ENCODE peak calls at places on chromosomes 2 and 18, in six cellular contexts. One of them, this sample, is unnamed.

GRCh38 chr18:46360102-46360699 is 256.0 kb downstream of the HAUS1 start:
- DNase-seq in HCT116: no peak
- DNase-seq in K562: no peak
- DNase-seq in GM12878: no peak
- DNase-seq in SK-N-SH: no peak
- DNase-seq in H1: no peak
- DNase-seq in this sample: no peak

GRCh38 chr2:141554810-141555209 is 576.0 kb downstream of the LRP1B start:
- DNase-seq in HCT116: peak; percentile 34
- DNase-seq in K562: no peak
- DNase-seq in GM12878: no peak
- DNase-seq in SK-N-SH: peak; percentile 7
- DNase-seq in H1: no peak
- DNase-seq in this sample: peak; percentile 1

GRCh38 chr2:16068233-16068940 is 128.0 kb downstream of the MYCN start:
- DNase-seq in HCT116: no peak
- DNase-seq in K562: no peak
- DNase-seq in GM12878: no peak
- DNase-seq in SK-N-SH: peak; percentile 33
- DNase-seq in H1: no peak
- DNase-seq in this sample: no peak

GRCh38 chr2:191913796-191914195 is 66.9 kb upstream of the CAVIN2 start:
- DNase-seq in HCT116: no peak
- DNase-seq in K562: no peak
- DNase-seq in GM12878: no peak
- DNase-seq in SK-N-SH: no peak
- DNase-seq in H1: no peak
- DNase-seq in this sample: no peak

GRCh38 chr18:24678626-24679025 is 218.2 kb downstream of the HRH4 start:
- DNase-seq in HCT116: no peak
- DNase-seq in K562: no peak
- DNase-seq in GM12878: no peak
- DNase-seq in SK-N-SH: no peak
- DNase-seq in H1: no peak
- DNase-seq in this sample: no peak

GRCh38 chr18:59318460-59318859 is at the start of gene CPLX4:
- DNase-seq in HCT116: no peak
- DNase-seq in K562: no peak
- DNase-seq in GM12878: no peak
- DNase-seq in SK-N-SH: no peak
- DNase-seq in H1: no peak
- DNase-seq in this sample: no peak

GRCh38 chr2:241639385-241639784 is 1.9 kb downstream of the ATG4B start:
- DNase-seq in HCT116: no peak
- DNase-seq in K562: no peak
- DNase-seq in GM12878: no peak
- DNase-seq in SK-N-SH: no peak
- DNase-seq in H1: no peak
- DNase-seq in this sample: no peak

GRCh38 chr2:216294305-216294704 is 78.0 kb downstream of the MARCHF4 start:
- DNase-seq in HCT116: no peak
- DNase-seq in K562: no peak
- DNase-seq in GM12878: no peak
- DNase-seq in SK-N-SH: no peak
- DNase-seq in H1: no peak
- DNase-seq in this sample: peak; percentile 41

GRCh38 chr2:43230981-43231827 is 4.8 kb upstream of the ZFP36L2 start:
- DNase-seq in HCT116: no peak
- DNase-seq in K562: no peak
- DNase-seq in GM12878: no peak
- DNase-seq in SK-N-SH: no peak
- DNase-seq in H1: no peak
- DNase-seq in this sample: no peak

GRCh38 chr2:216339456-216340279 is 32.6 kb downstream of the MARCHF4 start:
- DNase-seq in HCT116: no peak
- DNase-seq in K562: no peak
- DNase-seq in GM12878: no peak
- DNase-seq in SK-N-SH: peak; percentile 59
- DNase-seq in H1: no peak
- DNase-seq in this sample: no peak

GRCh38 chr2:229414631-229415030 is 143.5 kb upstream of the PID1 start:
- DNase-seq in HCT116: no peak
- DNase-seq in K562: no peak
- DNase-seq in GM12878: no peak
- DNase-seq in SK-N-SH: no peak
- DNase-seq in H1: no peak
- DNase-seq in this sample: no peak

GRCh38 chr2:207750315-207750714 is 19.4 kb downstream of the FZD5 start:
- DNase-seq in HCT116: no peak
- DNase-seq in K562: no peak
- DNase-seq in GM12878: no peak
- DNase-seq in SK-N-SH: no peak
- DNase-seq in H1: no peak
- DNase-seq in this sample: no peak

GRCh38 chr18:22124970-22125369 is 44.4 kb upstream of the GATA6 start:
- DNase-seq in HCT116: no peak
- DNase-seq in K562: no peak
- DNase-seq in GM12878: no peak
- DNase-seq in SK-N-SH: no peak
- DNase-seq in H1: no peak
- DNase-seq in this sample: no peak

GRCh38 chr2:104447831-104448434 is 406.0 kb upstream of the POU3F3 start:
- DNase-seq in HCT116: no peak
- DNase-seq in K562: no peak
- DNase-seq in GM12878: no peak
- DNase-seq in SK-N-SH: no peak
- DNase-seq in H1: no peak
- DNase-seq in this sample: no peak
- TF ChIP-seq JUND in HCT116: no peak
- TF ChIP-seq JUND in K562: no peak
- TF ChIP-seq JUND in GM12878: no peak
- TF ChIP-seq JUND in SK-N-SH: no peak
- TF ChIP-seq JUND in H1: no peak
- TF ChIP-seq JUND in this sample: no peak

DNA sequence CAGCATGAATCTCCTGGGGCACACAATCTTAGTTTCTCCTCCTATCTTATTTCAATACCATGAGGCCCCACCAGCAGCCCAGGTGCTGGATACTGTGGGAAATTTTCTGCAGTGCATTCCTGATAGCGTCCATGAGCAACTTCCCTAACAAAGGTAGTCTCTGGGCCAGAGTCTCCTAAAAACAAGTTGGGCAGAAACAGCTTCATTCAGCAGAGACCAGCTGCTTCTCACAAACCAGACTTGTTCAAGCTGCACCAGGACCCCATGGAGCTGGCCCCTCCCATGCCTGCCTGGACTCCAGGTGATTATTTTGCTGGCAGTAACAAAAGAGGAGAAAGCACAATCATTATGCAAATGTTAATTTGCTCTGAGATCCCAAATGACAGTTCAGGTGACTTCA is 31.4 kb downstream of the MYO5B start:
- DNase-seq in HCT116: no peak
- DNase-seq in K562: no peak
- DNase-seq in GM12878: no peak
- DNase-seq in SK-N-SH: no peak
- DNase-seq in H1: no peak
- DNase-seq in this sample: no peak
- TF ChIP-seq JUND in HCT116: no peak
- TF ChIP-seq JUND in K562: no peak
- TF ChIP-seq JUND in GM12878: no peak
- TF ChIP-seq JUND in SK-N-SH: no peak
- TF ChIP-seq JUND in H1: no peak
- TF ChIP-seq JUND in this sample: no peak

DNA sequence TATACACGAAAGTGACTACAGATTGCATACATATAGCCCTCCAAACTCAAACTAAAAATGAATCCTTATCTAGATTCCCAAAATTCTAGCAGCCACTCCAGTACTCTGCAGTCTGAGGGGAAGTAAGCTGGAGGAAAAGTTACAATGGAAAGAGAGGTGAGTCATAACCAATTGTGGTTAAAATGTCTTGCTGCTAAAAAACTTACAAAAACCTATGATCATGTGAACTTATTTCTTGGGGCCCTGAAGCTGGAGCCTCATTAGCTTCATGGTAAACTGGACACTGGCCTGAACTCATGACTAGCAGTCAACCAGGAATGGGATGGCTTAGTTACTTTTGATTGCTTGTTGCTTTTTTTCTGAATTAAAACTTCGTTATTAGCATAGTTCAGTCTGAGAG is 175.9 kb downstream of the SLC4A3 start:
- DNase-seq in HCT116: no peak
- DNase-seq in K562: no peak
- DNase-seq in GM12878: no peak
- DNase-seq in SK-N-SH: no peak
- DNase-seq in H1: no peak
- DNase-seq in this sample: no peak
- TF ChIP-seq JUND in HCT116: peak; percentile 27
- TF ChIP-seq JUND in K562: no peak
- TF ChIP-seq JUND in GM12878: no peak
- TF ChIP-seq JUND in SK-N-SH: no peak
- TF ChIP-seq JUND in H1: no peak
- TF ChIP-seq JUND in this sample: no peak

GRCh38 chr2:151967829-151968722 is 130.8 kb downstream of the CACNB4 start:
- DNase-seq in HCT116: no peak
- DNase-seq in K562: no peak
- DNase-seq in GM12878: no peak
- DNase-seq in SK-N-SH: no peak
- DNase-seq in H1: no peak
- DNase-seq in this sample: no peak
- TF ChIP-seq JUND in HCT116: no peak
- TF ChIP-seq JUND in K562: no peak
- TF ChIP-seq JUND in GM12878: no peak
- TF ChIP-seq JUND in SK-N-SH: no peak
- TF ChIP-seq JUND in H1: no peak
- TF ChIP-seq JUND in this sample: no peak

DNA sequence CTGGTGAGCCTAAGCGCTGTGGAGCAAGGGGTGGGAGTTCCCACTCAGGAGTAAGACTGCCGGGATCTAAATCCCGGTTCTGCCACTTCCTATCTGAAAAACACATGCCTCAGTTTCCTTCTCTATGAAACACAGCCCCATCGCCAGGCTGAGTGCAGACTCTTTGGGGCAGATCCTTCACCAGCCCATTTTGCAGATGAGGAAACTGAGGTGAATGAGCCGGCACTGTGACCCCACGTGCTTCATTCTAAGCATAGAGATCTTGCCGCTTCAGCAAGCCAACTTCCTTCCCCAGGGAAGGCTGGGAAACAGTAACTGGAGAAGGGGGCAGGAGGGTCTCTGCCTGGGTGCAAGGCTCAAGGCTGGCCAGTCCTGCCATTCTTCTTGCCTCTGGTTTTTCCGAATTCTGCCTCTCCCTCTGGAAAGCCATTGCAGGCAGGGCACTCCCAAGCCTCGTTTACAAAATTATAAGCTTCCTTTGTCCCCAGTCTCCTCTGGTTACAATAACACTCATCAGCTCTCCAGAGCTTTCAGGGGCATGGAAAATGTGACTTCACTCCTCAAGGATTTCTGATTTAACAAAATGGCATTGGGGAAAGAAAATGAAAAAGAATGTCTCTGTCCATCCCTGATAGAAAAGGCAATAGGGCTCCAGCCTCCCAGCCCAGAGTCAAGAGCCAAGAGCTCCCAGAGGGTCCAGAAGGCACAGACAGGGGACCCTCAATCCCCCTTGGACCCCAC is 249.2 kb downstream of the TNS1 start:
- DNase-seq in HCT116: no peak
- DNase-seq in K562: no peak
- DNase-seq in GM12878: no peak
- DNase-seq in SK-N-SH: no peak
- DNase-seq in H1: no peak
- DNase-seq in this sample: no peak
- TF ChIP-seq JUND in HCT116: no peak
- TF ChIP-seq JUND in K562: no peak
- TF ChIP-seq JUND in GM12878: no peak
- TF ChIP-seq JUND in SK-N-SH: no peak
- TF ChIP-seq JUND in H1: no peak
- TF ChIP-seq JUND in this sample: no peak

GRCh38 chr18:37298816-37299215 is 266.8 kb downstream of the CELF4 start:
- DNase-seq in HCT116: no peak
- DNase-seq in K562: no peak
- DNase-seq in GM12878: no peak
- DNase-seq in SK-N-SH: no peak
- DNase-seq in H1: no peak
- DNase-seq in this sample: no peak
- TF ChIP-seq JUND in HCT116: no peak
- TF ChIP-seq JUND in K562: no peak
- TF ChIP-seq JUND in GM12878: no peak
- TF ChIP-seq JUND in SK-N-SH: no peak
- TF ChIP-seq JUND in H1: no peak
- TF ChIP-seq JUND in this sample: no peak

DNA sequence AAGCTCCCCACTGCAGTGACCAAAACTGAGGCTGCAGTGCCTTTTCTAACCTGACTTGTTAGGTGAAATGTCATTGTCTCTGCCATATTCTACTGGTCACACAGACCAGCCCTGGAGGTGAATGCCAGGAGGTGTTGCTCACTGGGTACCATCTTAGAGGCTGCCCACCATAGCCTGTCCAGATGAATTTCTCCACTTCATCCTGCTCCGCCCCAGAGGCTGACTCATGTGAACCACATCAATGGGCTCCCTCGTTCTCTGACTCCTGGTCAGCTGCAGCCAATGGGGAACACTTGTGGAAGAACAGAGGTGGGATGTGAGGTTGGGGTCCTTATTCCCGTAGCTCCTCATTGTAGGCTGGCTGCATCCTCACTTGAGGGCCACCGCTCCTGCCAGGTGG is 3.4 kb upstream of the NARS1 start:
- DNase-seq in HCT116: peak; percentile 15
- DNase-seq in K562: peak; percentile 18
- DNase-seq in GM12878: no peak
- DNase-seq in SK-N-SH: no peak
- DNase-seq in H1: no peak
- DNase-seq in this sample: no peak
- TF ChIP-seq JUND in HCT116: no peak
- TF ChIP-seq JUND in K562: peak; percentile 10
- TF ChIP-seq JUND in GM12878: no peak
- TF ChIP-seq JUND in SK-N-SH: no peak
- TF ChIP-seq JUND in H1: no peak
- TF ChIP-seq JUND in this sample: no peak

GRCh38 chr2:150052457-150052856 is 435.0 kb downstream of the RND3 start:
- DNase-seq in HCT116: no peak
- DNase-seq in K562: no peak
- DNase-seq in GM12878: no peak
- DNase-seq in SK-N-SH: no peak
- DNase-seq in H1: no peak
- DNase-seq in this sample: no peak
- TF ChIP-seq JUND in HCT116: no peak
- TF ChIP-seq JUND in K562: no peak
- TF ChIP-seq JUND in GM12878: no peak
- TF ChIP-seq JUND in SK-N-SH: no peak
- TF ChIP-seq JUND in H1: no peak
- TF ChIP-seq JUND in this sample: no peak

This sample was measured in T47D.